ENCODE peak calls at places on chromosomes 5 and 9, in ten cellular contexts. N is ELR; O is keratinocyte; Z is stimulated activated CD4-positive, alpha-beta T cell treated with anti-CD3 and anti-CD28 coated beads, Interleukin-4, amount 100 ng/mL, for 1 hour; M is head of caudate nucleus; R is NCI-H1105; H is kidney epithelial cell; F is activated CD4-positive, CD25-positive, alpha-beta regulatory T cell treated with anti-CD3 and anti-CD28 coated beads, Interleukin-2, amount 50 U/mL, for 72 hours; W is activated CD8-positive, alpha-beta memory T cell treated with anti-CD3 and anti-CD28 coated beads for 24 hours; V is HAP-1. I is an unnamed sample.

GRCh38 chr5:68749648-68750047 is 344.2 kb upstream of the SLC30A5 start:
- DNase-seq in V (no peak), Z (no peak), H (no peak), N (no peak), O (no peak), W (no peak), F (no peak), M (no peak), R (no peak), I (peak)

GRCh38 chr5:132420706-132421272 is 51.3 kb downstream of the SLC22A5 start:
- DNase-seq in R (no peak), W (peak), F (no peak), O (no peak), H (no peak), M (no peak), V (no peak), Z (no peak), N (no peak), I (no peak)

GRCh38 chr5:142342128-142342981 is 17.5 kb upstream of the SPRY4 start:
- DNase-seq in O (no peak), M (no peak), H (no peak), F (no peak), V (no peak), Z (no peak), R (no peak), W (no peak), N (peak), I (no peak)

GRCh38 chr5:115810776-115811175 is 5.7 kb downstream of the CDO1 start:
- DNase-seq in F (no peak), N (peak), O (no peak), R (no peak), W (no peak), V (no peak), Z (no peak), M (no peak), H (no peak), I (no peak)

GRCh38 chr9:128628471-128629048 is 28.1 kb downstream of the DYNC2I2 start:
- DNase-seq in N (no peak), W (no peak), V (peak), M (peak), H (no peak), O (no peak), R (no peak), F (no peak), Z (no peak), I (no peak)

GRCh38 chr5:56175465-56175864 is 57.7 kb downstream of the ANKRD55 start:
- DNase-seq in V (peak), N (peak), Z (no peak), O (peak), M (no peak), W (no peak), F (no peak), R (no peak), H (peak), I (peak)

GRCh38 chr9:68996457-68996856 is 17.5 kb downstream of the PRKACG start:
- DNase-seq in V (no peak), F (no peak), O (no peak), Z (no peak), R (no peak), N (no peak), H (no peak), W (no peak), M (no peak), I (no peak)

GRCh38 chr9:124593080-124594058 is 86.2 kb upstream of the NR5A1 start:
- DNase-seq in F (no peak), R (no peak), W (no peak), H (no peak), N (no peak), O (no peak), M (no peak), V (peak), Z (no peak), I (no peak)

GRCh38 chr5:109242518-109242917 is 167.3 kb downstream of the PJA2 start:
- DNase-seq in V (no peak), O (no peak), Z (no peak), F (no peak), W (no peak), N (no peak), M (no peak), H (no peak), R (no peak), I (no peak)

GRCh38 chr5:180083529-180084060 is 12.0 kb upstream of the RNF130 start:
- DNase-seq in Z (no peak), W (no peak), V (no peak), H (no peak), N (no peak), M (no peak), F (no peak), R (no peak), O (no peak), I (no peak)

GRCh38 chr5:43256261-43256966 is 56.8 kb downstream of the HMGCS1 start:
- DNase-seq in V (no peak), H (no peak), F (no peak), R (no peak), O (no peak), M (no peak), N (no peak), Z (no peak), W (no peak), I (no peak)

GRCh38 chr9:131477816-131478419 is 24.8 kb upstream of the POMT1 start:
- DNase-seq in V (no peak), F (no peak), H (no peak), O (no peak), W (no peak), Z (no peak), N (no peak), M (no peak), R (no peak), I (no peak)

GRCh38 chr5:175466700-175467318 is 11.6 kb upstream of the SFXN1 start:
- DNase-seq in N (no peak), O (no peak), M (no peak), R (no peak), Z (no peak), W (no peak), H (no peak), F (no peak), V (no peak), I (no peak)

GRCh38 chr9:127165096-127165495 is 42.7 kb upstream of the ANGPTL2 start:
- DNase-seq in Z (no peak), O (no peak), V (no peak), M (no peak), W (no peak), N (no peak), F (no peak), R (no peak), H (no peak), I (no peak)

GRCh38 chr5:5014836-5015235 is 125.3 kb upstream of the ADAMTS16 start:
- DNase-seq in R (no peak), Z (no peak), O (no peak), M (no peak), N (peak), H (peak), W (no peak), V (no peak), F (no peak), I (no peak)

GRCh38 chr5:6424110-6424659 is 24.5 kb upstream of the UBE2QL1 start:
- DNase-seq in W (no peak), N (no peak), H (no peak), O (no peak), M (no peak), V (no peak), Z (no peak), R (peak), F (no peak), I (no peak)

GRCh38 chr9:79254900-79255651 is 316.7 kb upstream of the TLE4 start:
- DNase-seq in N (peak), M (no peak), Z (no peak), H (no peak), R (no peak), F (no peak), V (no peak), W (no peak), O (no peak), I (no peak)

GRCh38 chr9:134913041-134913712 is 4.5 kb downstream of the FCN1 start:
- DNase-seq in O (no peak), Z (no peak), F (no peak), M (no peak), R (no peak), V (no peak), W (peak), N (no peak), H (no peak), I (no peak)

GRCh38 chr5:28301676-28302075 is 1263.3 kb upstream of the CDH9 start:
- DNase-seq in V (no peak), F (no peak), N (peak), O (no peak), R (no peak), Z (no peak), W (no peak), H (peak), M (no peak), I (peak)

GRCh38 chr5:179620703-179621350 is 2.6 kb downstream of the HNRNPH1 start:
- DNase-seq in H (no peak), Z (no peak), F (no peak), N (peak), W (no peak), R (no peak), O (no peak), M (no peak), V (no peak), I (no peak)

GRCh38 chr9:110049699-110050450 is 158.1 kb downstream of the C9orf152 start:
- DNase-seq in V (peak), M (peak), H (no peak), W (no peak), N (peak), Z (peak), F (no peak), O (no peak), R (peak), I (no peak)

GRCh38 chr5:138032028-138032571 is 779 bp downstream of the FAM13B start:
- DNase-seq in H (no peak), V (no peak), Z (no peak), O (no peak), R (no peak), F (no peak), N (peak), W (no peak), M (no peak), I (no peak)

GRCh38 chr5:32044904-32045303 is 129.2 kb downstream of the GOLPH3 start:
- DNase-seq in W (no peak), R (no peak), O (no peak), H (no peak), Z (no peak), M (no peak), N (peak), V (no peak), F (no peak), I (peak)

GRCh38 chr5:95406426-95407093 is 15.4 kb downstream of the FAM81B start:
- DNase-seq in N (peak), F (no peak), H (no peak), R (no peak), V (no peak), Z (no peak), W (no peak), O (no peak), M (no peak), I (no peak)

GRCh38 chr5:125348221-125348692 is 601.8 kb upstream of the ZNF608 start:
- DNase-seq in O (no peak), F (no peak), R (no peak), N (no peak), W (no peak), Z (no peak), M (peak), V (peak), H (no peak), I (no peak)

GRCh38 chr5:139930406-139930805 is 112.7 kb downstream of the NRG2 start:
- DNase-seq in H (no peak), W (no peak), N (no peak), V (no peak), R (no peak), M (no peak), Z (no peak), F (no peak), O (no peak), I (no peak)

GRCh38 chr9:126491256-126491879 is 122.4 kb upstream of the LMX1B start:
- DNase-seq in W (no peak), O (no peak), H (peak), F (no peak), M (peak), Z (peak), R (peak), N (peak), V (peak), I (no peak)

GRCh38 chr9:126329476-126330275 is 3.0 kb downstream of the MVB12B start:
- DNase-seq in R (no peak), H (no peak), O (no peak), M (no peak), V (no peak), N (no peak), Z (no peak), F (no peak), W (peak), I (no peak)

GRCh38 chr9:137305060-137305787 is 3.2 kb upstream of the NRARP start:
- DNase-seq in F (peak), N (no peak), V (peak), O (no peak), Z (peak), M (peak), R (peak), H (no peak), W (peak), I (no peak)

GRCh38 chr9:119004618-119004990 is 364.6 kb downstream of the BRINP1 start:
- DNase-seq in H (peak), W (no peak), F (no peak), N (peak), O (no peak), V (peak), Z (no peak), M (no peak), R (no peak), I (no peak)

GRCh38 chr5:54249210-54250028 is 61.0 kb downstream of the ARL15 start:
- DNase-seq in Z (peak), V (peak), F (no peak), N (peak), H (no peak), O (no peak), M (no peak), W (peak), R (no peak), I (no peak)

GRCh38 chr5:16456103-16456832 is 9.3 kb downstream of the ZNF622 start:
- DNase-seq in M (peak), H (peak), W (peak), N (peak), Z (no peak), F (no peak), O (peak), V (peak), R (peak), I (peak)

I was measured in epithelial cell of prostate.